ENCODE peak calls at places on chromosomes 2 and 18, in five cellular contexts. One of them, this sample, is unnamed.

GRCh38 chr18:79241755-79242154 is 154.0 kb upstream of the NFATC1 start:
- DNase-seq in SK-N-SH: peak
- DNase-seq in HepG2: no peak
- DNase-seq in K562: no peak
- DNase-seq in GM12878: no peak
- DNase-seq in this sample: no peak

GRCh38 chr2:98701230-98701629 is 29.7 kb downstream of the MGAT4A start:
- DNase-seq in K562: no peak
- DNase-seq in GM12878: no peak
- DNase-seq in HepG2: no peak
- DNase-seq in SK-N-SH: no peak
- DNase-seq in this sample: no peak

GRCh38 chr2:140836826-140837225 is 1294.0 kb downstream of the LRP1B start:
- DNase-seq in K562: no peak
- DNase-seq in SK-N-SH: no peak
- DNase-seq in GM12878: no peak
- DNase-seq in HepG2: no peak
- DNase-seq in this sample: no peak

GRCh38 chr2:190267302-190267701 is 52.3 kb downstream of the HIBCH start:
- DNase-seq in SK-N-SH: no peak
- DNase-seq in HepG2: peak
- DNase-seq in K562: peak
- DNase-seq in GM12878: no peak
- DNase-seq in this sample: no peak

GRCh38 chr2:232042911-232043564 is 81.5 kb downstream of the DIS3L2 start:
- DNase-seq in HepG2: no peak
- DNase-seq in GM12878: no peak
- DNase-seq in K562: no peak
- DNase-seq in SK-N-SH: no peak
- DNase-seq in this sample: no peak

GRCh38 chr2:106201656-106202055 is 7.6 kb upstream of the UXS1 start:
- DNase-seq in K562: no peak
- DNase-seq in HepG2: no peak
- DNase-seq in GM12878: no peak
- DNase-seq in SK-N-SH: no peak
- DNase-seq in this sample: no peak

GRCh38 chr2:136052374-136053362 is 65.3 kb downstream of the CXCR4 start:
- DNase-seq in GM12878: no peak
- DNase-seq in SK-N-SH: no peak
- DNase-seq in K562: no peak
- DNase-seq in HepG2: no peak
- DNase-seq in this sample: no peak

GRCh38 chr18:23105581-23106219 is 29.6 kb upstream of the CABLES1 start:
- DNase-seq in GM12878: no peak
- DNase-seq in K562: no peak
- DNase-seq in HepG2: no peak
- DNase-seq in SK-N-SH: no peak
- DNase-seq in this sample: no peak

GRCh38 chr2:181959508-181959907 is 26.1 kb upstream of the PPP1R1C start:
- DNase-seq in HepG2: no peak
- DNase-seq in K562: no peak
- DNase-seq in GM12878: no peak
- DNase-seq in SK-N-SH: no peak
- DNase-seq in this sample: no peak

DNA sequence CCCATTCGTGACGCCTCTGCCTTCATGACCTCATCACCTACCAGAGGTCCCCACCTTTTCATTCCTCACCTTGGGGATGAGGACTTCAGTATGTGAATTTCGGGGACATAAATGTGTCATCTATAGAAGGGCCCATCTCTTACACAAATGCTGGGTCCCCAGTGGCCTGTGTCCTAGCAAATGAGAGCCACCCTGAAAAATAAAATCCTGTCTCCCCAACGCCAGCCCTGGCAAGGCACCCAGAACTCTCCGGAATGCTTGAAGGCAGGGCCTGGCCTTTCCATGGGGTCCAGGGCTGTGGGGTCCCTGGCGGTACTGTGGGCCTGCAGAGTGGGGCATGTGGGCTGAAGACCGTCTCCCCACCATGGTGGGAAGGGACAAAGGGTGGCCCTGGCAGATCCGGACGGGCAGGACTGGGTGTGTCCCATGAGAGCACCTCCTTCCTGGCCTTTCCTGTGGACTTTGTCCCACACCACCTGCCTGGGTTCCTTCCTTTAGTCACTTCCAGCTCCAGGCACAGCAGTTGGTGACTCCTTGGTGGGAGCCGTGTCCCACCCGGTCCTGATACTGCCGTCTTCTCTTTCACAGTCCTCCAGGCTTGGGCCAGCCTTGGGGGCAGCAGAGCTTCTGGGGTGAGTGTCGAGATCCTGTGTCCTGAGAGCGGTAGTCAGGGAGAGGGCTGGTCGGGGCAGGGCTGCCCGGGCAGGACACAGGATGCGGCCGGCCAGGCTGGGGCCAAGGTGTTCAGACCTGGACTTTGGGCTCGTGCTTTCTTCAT is 18.6 kb downstream of the CAPN10 start:
- DNase-seq in SK-N-SH: no peak
- DNase-seq in HepG2: peak
- DNase-seq in GM12878: no peak
- DNase-seq in K562: no peak
- DNase-seq in this sample: no peak
- TF ChIP-seq FOXM1 in SK-N-SH: no peak
- TF ChIP-seq FOXM1 in HepG2: no peak
- TF ChIP-seq FOXM1 in GM12878: no peak
- TF ChIP-seq FOXM1 in K562: no peak
- TF ChIP-seq FOXM1 in this sample: no peak

GRCh38 chr2:112824701-112825099 is 11.9 kb downstream of the IL1B start:
- DNase-seq in GM12878: no peak
- DNase-seq in SK-N-SH: no peak
- DNase-seq in K562: no peak
- DNase-seq in HepG2: no peak
- DNase-seq in this sample: no peak

GRCh38 chr2:112820343-112820742 is 16.2 kb downstream of the IL1B start:
- DNase-seq in HepG2: no peak
- DNase-seq in SK-N-SH: no peak
- DNase-seq in K562: no peak
- DNase-seq in GM12878: no peak
- DNase-seq in this sample: no peak

GRCh38 chr2:112819081-112819480 is 17.5 kb downstream of the IL1B start:
- DNase-seq in K562: no peak
- DNase-seq in GM12878: no peak
- DNase-seq in HepG2: no peak
- DNase-seq in SK-N-SH: no peak
- DNase-seq in this sample: no peak

GRCh38 chr2:112821142-112821541 is 15.4 kb downstream of the IL1B start:
- DNase-seq in GM12878: no peak
- DNase-seq in K562: peak
- DNase-seq in HepG2: no peak
- DNase-seq in SK-N-SH: no peak
- DNase-seq in this sample: no peak

GRCh38 chr2:112821682-112822081 is 14.9 kb downstream of the IL1B start:
- DNase-seq in SK-N-SH: no peak
- DNase-seq in GM12878: no peak
- DNase-seq in HepG2: no peak
- DNase-seq in K562: no peak
- DNase-seq in this sample: no peak
- TF ChIP-seq FOXM1 in SK-N-SH: no peak
- TF ChIP-seq FOXM1 in GM12878: no peak
- TF ChIP-seq FOXM1 in HepG2: no peak
- TF ChIP-seq FOXM1 in K562: no peak
- TF ChIP-seq FOXM1 in this sample: no peak

DNA sequence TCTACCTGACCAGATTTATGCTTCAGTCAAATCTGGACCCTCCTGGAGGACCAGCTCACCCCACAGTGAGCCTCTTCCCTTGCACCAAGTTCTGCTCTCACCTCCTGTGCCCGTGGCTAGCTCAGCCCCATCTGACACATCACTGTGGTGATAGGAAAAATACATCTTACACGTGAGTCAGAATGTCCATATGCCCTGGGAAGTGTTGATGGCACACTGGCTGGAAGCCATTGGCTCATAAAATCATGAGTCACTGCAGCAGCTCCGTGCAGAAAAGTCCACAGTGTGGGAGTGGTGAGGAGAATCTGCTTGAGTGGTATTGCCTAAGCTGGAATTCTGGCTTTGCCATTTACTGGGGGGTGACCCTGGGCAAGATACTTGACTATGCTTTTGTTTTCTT is 42.6 kb upstream of the RAPGEF4 start:
- DNase-seq in K562: no peak
- DNase-seq in SK-N-SH: no peak
- DNase-seq in GM12878: no peak
- DNase-seq in HepG2: peak
- DNase-seq in this sample: peak
- TF ChIP-seq FOXM1 in K562: no peak
- TF ChIP-seq FOXM1 in SK-N-SH: peak
- TF ChIP-seq FOXM1 in GM12878: no peak
- TF ChIP-seq FOXM1 in HepG2: no peak
- TF ChIP-seq FOXM1 in this sample: no peak

DNA sequence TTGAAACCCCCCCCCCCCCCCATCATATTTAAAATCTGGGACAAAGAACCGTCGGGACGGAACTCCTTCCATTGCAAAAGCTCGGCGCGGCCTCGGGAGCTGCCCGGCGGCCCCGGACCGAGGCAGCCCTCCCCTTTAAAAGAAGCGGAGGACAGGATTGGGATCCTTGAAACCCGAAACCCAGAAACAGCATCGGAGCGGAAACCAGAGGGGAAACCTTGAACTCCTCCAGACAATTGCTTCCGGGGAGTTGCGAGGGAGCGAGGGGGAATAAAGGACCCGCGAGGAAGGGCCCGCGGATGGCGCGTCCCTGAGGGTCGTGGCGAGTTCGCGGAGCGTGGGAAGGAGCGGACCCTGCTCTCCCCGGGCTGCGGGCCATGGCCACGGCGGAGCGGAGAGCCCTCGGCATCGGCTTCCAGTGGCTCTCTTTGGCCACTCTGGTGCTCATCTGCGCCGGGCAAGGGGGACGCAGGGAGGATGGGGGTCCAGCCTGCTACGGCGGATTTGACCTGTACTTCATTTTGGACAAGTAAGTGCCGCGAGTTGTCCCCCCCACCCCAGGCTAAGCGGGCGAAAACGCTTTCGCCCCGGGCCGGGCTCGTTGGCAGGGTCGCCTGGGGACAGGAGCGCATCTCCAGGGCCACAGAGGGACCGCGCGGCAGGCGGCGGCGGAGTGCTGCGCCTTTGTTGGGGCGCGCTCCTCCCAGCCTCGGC is at the start of gene ANTXR1:
- DNase-seq in HepG2: peak
- DNase-seq in K562: peak
- DNase-seq in SK-N-SH: peak
- DNase-seq in GM12878: no peak
- DNase-seq in this sample: peak
- TF ChIP-seq FOXM1 in HepG2: no peak
- TF ChIP-seq FOXM1 in K562: no peak
- TF ChIP-seq FOXM1 in SK-N-SH: no peak
- TF ChIP-seq FOXM1 in GM12878: no peak
- TF ChIP-seq FOXM1 in this sample: no peak